ENCODE peak calls at places on chromosomes 16 and 17, in seven cellular contexts. Q, X, K, T, S, L and M are unnamed samples.

GRCh38 chr17:73192894-73193701 is at the start of gene COG1:
- DNase-seq in K (peak; percentile 88), S (peak; percentile 89), L (peak; percentile 91), T (peak; percentile 93), Q (peak; percentile 75), X (peak; percentile 55), M (peak; percentile 78)

GRCh38 chr17:40922239-40922638 is 15.2 kb downstream of the KRT23 start:
- DNase-seq in K (no peak), X (peak; percentile 60), T (no peak), L (peak; percentile 80), S (peak; percentile 66), Q (no peak), M (peak; percentile 80)

GRCh38 chr17:43368740-43369506 is 29.9 kb upstream of the ARL4D start:
- DNase-seq in S (peak; percentile 86), T (peak; percentile 80), K (peak; percentile 84), Q (peak; percentile 83), X (peak; percentile 77), L (peak; percentile 90), M (peak; percentile 86)

GRCh38 chr17:42844761-42845555 is 578 bp downstream of the AOC2 start:
- DNase-seq in L (no peak), K (no peak), S (no peak), Q (no peak), T (no peak), X (no peak), M (no peak)

GRCh38 chr17:44353656-44354331 is 8.7 kb downstream of the GRN start:
- DNase-seq in X (no peak), K (peak; percentile 48), T (peak; percentile 64), Q (no peak), S (no peak), L (no peak), M (no peak)

GRCh38 chr17:68542698-68543463 is 30.7 kb downstream of the PRKAR1A start:
- DNase-seq in K (no peak), S (no peak), Q (no peak), X (no peak), L (peak; percentile 77), T (no peak), M (no peak)

GRCh38 chr16:13307255-13307654 is 405.9 kb downstream of the SHISA9 start:
- DNase-seq in K (no peak), L (no peak), Q (no peak), X (peak; percentile 86), S (no peak), T (no peak), M (no peak)

GRCh38 chr16:85437161-85438052 is 175.7 kb upstream of the GSE1 start:
- DNase-seq in T (no peak), L (no peak), Q (peak; percentile 86), X (no peak), S (peak; percentile 77), K (no peak), M (peak; percentile 54)

GRCh38 chr17:36855459-36855858 is 81.8 kb upstream of the LHX1 start:
- DNase-seq in K (no peak), L (no peak), Q (no peak), T (no peak), S (no peak), X (no peak), M (no peak)

GRCh38 chr17:20922128-20922670 is 120.6 kb downstream of the USP22 start:
- DNase-seq in K (peak; percentile 38), Q (no peak), S (peak; percentile 55), T (no peak), L (peak; percentile 33), X (peak; percentile 18), M (peak; percentile 44)

GRCh38 chr16:14042706-14043105 is 28.4 kb upstream of the MRTFB start:
- DNase-seq in L (no peak), X (no peak), S (no peak), K (no peak), T (no peak), Q (no peak), M (peak; percentile 69)

GRCh38 chr17:14303343-14304221 is 2.7 kb downstream of the HS3ST3B1 start:
- DNase-seq in T (peak; percentile 54), K (no peak), Q (no peak), X (no peak), L (no peak), S (peak; percentile 22), M (no peak)

GRCh38 chr17:76237859-76238313 is 2.4 kb downstream of the RNF157 start:
- DNase-seq in X (no peak), Q (no peak), S (no peak), K (no peak), L (peak; percentile 54), T (no peak), M (no peak)

GRCh38 chr17:79338142-79338541 is 263.5 kb downstream of the ENGASE start:
- DNase-seq in K (no peak), L (no peak), Q (no peak), S (no peak), T (peak; percentile 54), X (no peak), M (no peak)

GRCh38 chr16:49545243-49545642 is 171.6 kb downstream of the C16orf78 start:
- DNase-seq in X (no peak), K (no peak), T (no peak), S (no peak), Q (no peak), L (no peak), M (no peak)

GRCh38 chr17:37762669-37763068 is 17.8 kb upstream of the HNF1B start:
- DNase-seq in Q (no peak), S (no peak), X (no peak), T (no peak), L (no peak), K (no peak), M (no peak)

GRCh38 chr16:58515125-58515870 is at the start of gene SETD6:
- DNase-seq in K (peak; percentile 89), X (peak; percentile 88), T (peak; percentile 94), S (peak; percentile 89), Q (peak; percentile 87), L (peak; percentile 86), M (peak; percentile 91)

GRCh38 chr16:78660795-78661194 is 561.3 kb downstream of the WWOX start:
- DNase-seq in Q (no peak), K (no peak), T (no peak), X (no peak), S (no peak), L (no peak), M (no peak)

GRCh38 chr16:87924041-87924851 is 12.1 kb downstream of the CA5A start:
- DNase-seq in T (no peak), Q (no peak), K (no peak), S (no peak), L (no peak), X (no peak), M (no peak)

GRCh38 chr17:60422162-60422665 is at the start of gene CHCT1:
- DNase-seq in L (no peak), Q (no peak), S (no peak), K (no peak), X (no peak), T (no peak), M (no peak)

GRCh38 chr17:19573075-19573474 is 39.4 kb downstream of the SLC47A1 start:
- DNase-seq in L (no peak), S (peak; percentile 28), K (no peak), T (no peak), Q (no peak), X (no peak), M (no peak)

GRCh38 chr16:85916141-85916890 is 17.4 kb downstream of the IRF8 start:
- DNase-seq in Q (peak; percentile 82), K (peak; percentile 74), T (peak; percentile 29), L (no peak), X (peak; percentile 10), S (peak; percentile 62), M (no peak)

GRCh38 chr16:88659160-88659559 is 3.7 kb downstream of the MVD start:
- DNase-seq in T (no peak), L (no peak), Q (no peak), X (no peak), K (no peak), S (no peak), M (no peak)

DNA sequence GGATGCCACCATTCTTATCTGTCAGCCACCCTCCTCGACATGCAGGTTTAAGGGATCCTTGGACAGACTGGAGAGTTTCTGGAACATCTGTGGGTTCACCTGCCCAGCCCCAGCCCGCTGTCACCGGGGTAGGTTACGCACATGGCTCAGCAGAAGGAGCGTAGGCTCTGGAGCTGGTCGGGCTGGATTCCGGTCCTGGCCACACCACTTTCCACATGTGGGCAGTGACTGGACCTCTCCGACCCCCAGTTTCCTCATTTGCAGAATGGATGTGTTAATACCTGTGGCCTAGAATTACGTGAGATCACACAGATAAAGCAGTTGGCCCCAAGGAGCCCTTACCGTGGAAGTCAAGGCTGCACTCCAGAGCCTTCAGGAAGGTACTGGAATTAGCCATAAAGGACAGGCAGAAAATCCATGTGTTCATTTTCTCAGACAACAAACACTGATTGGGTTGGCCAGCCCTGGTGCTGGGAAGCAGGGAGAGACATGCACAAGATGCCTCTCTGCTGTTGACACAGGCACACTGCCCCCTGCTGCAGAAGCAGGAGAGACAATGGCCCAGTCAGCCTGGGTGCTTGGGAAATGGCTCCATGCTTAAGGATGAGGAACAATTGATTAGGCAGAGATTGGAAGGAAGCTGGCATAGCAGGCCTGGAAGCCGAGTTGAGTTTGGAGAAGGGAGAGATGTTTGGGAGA is 58.8 kb downstream of the SF3B3 start:
- DNase-seq in T (no peak), S (no peak), L (no peak), Q (no peak), K (no peak), X (peak; percentile 54), M (no peak)
- TF ChIP-seq CTCF in T (peak; percentile 31), S (peak; percentile 8), L (no peak), Q (no peak), K (peak; percentile 19), X (peak; percentile 37), M (no peak)

DNA sequence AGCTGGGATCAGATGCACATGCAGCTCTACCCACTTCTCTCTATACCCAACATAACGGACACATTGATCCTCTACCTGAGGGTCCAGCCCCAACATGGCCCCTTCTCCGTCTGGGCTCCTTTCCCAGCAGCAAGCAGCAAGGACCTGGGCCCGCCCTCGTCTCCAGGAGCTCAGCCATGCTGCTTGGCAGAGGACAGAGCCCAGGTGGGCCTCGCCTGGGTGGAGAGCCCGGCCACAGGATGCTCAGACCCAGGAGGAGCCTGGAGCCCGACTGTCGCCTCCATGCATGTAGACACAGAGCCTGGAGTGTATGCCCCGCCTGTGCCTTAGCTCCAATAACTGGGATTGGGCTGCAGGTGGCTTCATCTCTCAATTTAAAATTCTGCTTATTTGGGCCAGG is 57.0 kb downstream of the CCDC57 start:
- DNase-seq in X (no peak), T (no peak), L (no peak), Q (no peak), K (no peak), S (no peak), M (no peak)
- TF ChIP-seq CTCF in X (no peak), T (no peak), L (no peak), Q (no peak), K (no peak), S (no peak), M (no peak)

DNA sequence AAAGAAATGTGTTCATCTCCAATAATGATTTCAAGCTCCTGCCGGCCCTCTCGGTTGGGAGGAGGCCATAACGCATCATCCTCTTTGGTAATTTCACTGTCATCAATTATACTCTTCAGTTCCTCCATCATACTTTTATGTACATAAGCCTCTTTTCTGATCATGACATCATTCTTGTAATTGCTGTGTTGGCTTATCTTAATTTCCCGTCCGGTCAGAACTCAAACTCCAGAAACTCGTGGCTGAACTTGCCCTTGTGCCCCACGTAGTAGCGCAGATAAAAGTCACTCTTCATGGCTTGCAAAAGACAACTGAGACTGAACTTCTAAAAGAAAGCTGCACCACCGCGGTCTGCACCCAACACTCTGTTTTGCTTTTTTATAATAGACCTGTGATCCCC is 13.6 kb downstream of the TMEM220 start:
- DNase-seq in S (no peak), K (no peak), L (no peak), X (no peak), Q (no peak), T (no peak), M (no peak)
- TF ChIP-seq CTCF in S (no peak), K (no peak), L (no peak), X (no peak), Q (no peak), T (no peak), M (no peak)

GRCh38 chr17:6648181-6648580 is 3.2 kb downstream of the MED31 start:
- DNase-seq in T (no peak), L (peak; percentile 60), Q (no peak), S (no peak), K (no peak), X (no peak), M (no peak)
- TF ChIP-seq CTCF in T (peak; percentile 9), L (peak; percentile 61), Q (no peak), S (no peak), K (no peak), X (peak; percentile 38), M (no peak)